ENCODE peak calls at places on chromosomes 4 and X, in ten cellular contexts. One of them, this sample, is unnamed.

GRCh38 chr4:178198691-178199090 is 756.5 kb upstream of the AGA start:
- DNase-seq in epithelial cell of esophagus: no peak
- DNase-seq in heart left ventricle: no peak
- DNase-seq in right cardiac atrium: no peak
- DNase-seq in cardiac muscle cell: peak
- DNase-seq in stomach: no peak
- DNase-seq in fibroblast of mammary gland: no peak
- DNase-seq in AG09309: no peak
- DNase-seq in brain microvascular endothelial cell: no peak
- DNase-seq in SK-N-SH: no peak
- DNase-seq in this sample: no peak

GRCh38 chr4:78622253-78622979 is 70.8 kb downstream of the ANXA3 start:
- DNase-seq in cardiac muscle cell: no peak
- DNase-seq in epithelial cell of esophagus: peak
- DNase-seq in stomach: no peak
- DNase-seq in heart left ventricle: no peak
- DNase-seq in fibroblast of mammary gland: peak
- DNase-seq in brain microvascular endothelial cell: peak
- DNase-seq in SK-N-SH: no peak
- DNase-seq in AG09309: no peak
- DNase-seq in right cardiac atrium: no peak
- DNase-seq in this sample: peak

GRCh38 chr4:17094209-17094608 is 195.8 kb upstream of the LDB2 start:
- DNase-seq in epithelial cell of esophagus: no peak
- DNase-seq in heart left ventricle: no peak
- DNase-seq in right cardiac atrium: no peak
- DNase-seq in fibroblast of mammary gland: no peak
- DNase-seq in brain microvascular endothelial cell: peak
- DNase-seq in SK-N-SH: no peak
- DNase-seq in AG09309: no peak
- DNase-seq in stomach: no peak
- DNase-seq in cardiac muscle cell: no peak
- DNase-seq in this sample: no peak

GRCh38 chr4:122285285-122285684 is 93.5 kb upstream of the ADAD1 start:
- DNase-seq in SK-N-SH: no peak
- DNase-seq in right cardiac atrium: no peak
- DNase-seq in fibroblast of mammary gland: peak
- DNase-seq in heart left ventricle: no peak
- DNase-seq in brain microvascular endothelial cell: peak
- DNase-seq in cardiac muscle cell: no peak
- DNase-seq in epithelial cell of esophagus: peak
- DNase-seq in stomach: no peak
- DNase-seq in AG09309: no peak
- DNase-seq in this sample: no peak

GRCh38 chrX:72475952-72476668 is 96.5 kb downstream of the HDAC8 start:
- DNase-seq in stomach: no peak
- DNase-seq in fibroblast of mammary gland: peak
- DNase-seq in brain microvascular endothelial cell: no peak
- DNase-seq in heart left ventricle: no peak
- DNase-seq in epithelial cell of esophagus: peak
- DNase-seq in cardiac muscle cell: no peak
- DNase-seq in AG09309: no peak
- DNase-seq in right cardiac atrium: no peak
- DNase-seq in SK-N-SH: peak
- DNase-seq in this sample: no peak

GRCh38 chrX:7088968-7089615 is 58.4 kb upstream of the STS start:
- DNase-seq in epithelial cell of esophagus: no peak
- DNase-seq in right cardiac atrium: no peak
- DNase-seq in cardiac muscle cell: peak
- DNase-seq in fibroblast of mammary gland: no peak
- DNase-seq in brain microvascular endothelial cell: no peak
- DNase-seq in SK-N-SH: no peak
- DNase-seq in AG09309: no peak
- DNase-seq in stomach: no peak
- DNase-seq in heart left ventricle: no peak
- DNase-seq in this sample: no peak

GRCh38 chrX:84133023-84133422 is 55.0 kb downstream of the RPS6KA6 start:
- DNase-seq in brain microvascular endothelial cell: no peak
- DNase-seq in right cardiac atrium: no peak
- DNase-seq in AG09309: no peak
- DNase-seq in stomach: no peak
- DNase-seq in heart left ventricle: no peak
- DNase-seq in fibroblast of mammary gland: no peak
- DNase-seq in epithelial cell of esophagus: peak
- DNase-seq in cardiac muscle cell: no peak
- DNase-seq in SK-N-SH: no peak
- DNase-seq in this sample: no peak

GRCh38 chr4:39097290-39097689 is 35.3 kb downstream of the KLHL5 start:
- DNase-seq in cardiac muscle cell: no peak
- DNase-seq in fibroblast of mammary gland: no peak
- DNase-seq in right cardiac atrium: no peak
- DNase-seq in brain microvascular endothelial cell: no peak
- DNase-seq in AG09309: no peak
- DNase-seq in SK-N-SH: no peak
- DNase-seq in heart left ventricle: no peak
- DNase-seq in epithelial cell of esophagus: no peak
- DNase-seq in stomach: no peak
- DNase-seq in this sample: no peak

GRCh38 chr4:98905297-98905696 is 23.6 kb downstream of the EIF4E start:
- DNase-seq in brain microvascular endothelial cell: no peak
- DNase-seq in AG09309: no peak
- DNase-seq in right cardiac atrium: no peak
- DNase-seq in SK-N-SH: no peak
- DNase-seq in heart left ventricle: no peak
- DNase-seq in cardiac muscle cell: no peak
- DNase-seq in stomach: no peak
- DNase-seq in epithelial cell of esophagus: no peak
- DNase-seq in fibroblast of mammary gland: no peak
- DNase-seq in this sample: no peak

GRCh38 chr4:168796362-168797106 is 213.5 kb downstream of the CBR4 start:
- DNase-seq in brain microvascular endothelial cell: peak
- DNase-seq in right cardiac atrium: no peak
- DNase-seq in AG09309: no peak
- DNase-seq in heart left ventricle: peak
- DNase-seq in cardiac muscle cell: no peak
- DNase-seq in epithelial cell of esophagus: peak
- DNase-seq in SK-N-SH: no peak
- DNase-seq in fibroblast of mammary gland: peak
- DNase-seq in stomach: peak
- DNase-seq in this sample: peak

GRCh38 chr4:22339491-22339890 is 176.4 kb downstream of the ADGRA3 start:
- DNase-seq in brain microvascular endothelial cell: no peak
- DNase-seq in cardiac muscle cell: no peak
- DNase-seq in stomach: no peak
- DNase-seq in SK-N-SH: no peak
- DNase-seq in right cardiac atrium: no peak
- DNase-seq in heart left ventricle: no peak
- DNase-seq in AG09309: no peak
- DNase-seq in fibroblast of mammary gland: no peak
- DNase-seq in epithelial cell of esophagus: no peak
- DNase-seq in this sample: no peak

DNA sequence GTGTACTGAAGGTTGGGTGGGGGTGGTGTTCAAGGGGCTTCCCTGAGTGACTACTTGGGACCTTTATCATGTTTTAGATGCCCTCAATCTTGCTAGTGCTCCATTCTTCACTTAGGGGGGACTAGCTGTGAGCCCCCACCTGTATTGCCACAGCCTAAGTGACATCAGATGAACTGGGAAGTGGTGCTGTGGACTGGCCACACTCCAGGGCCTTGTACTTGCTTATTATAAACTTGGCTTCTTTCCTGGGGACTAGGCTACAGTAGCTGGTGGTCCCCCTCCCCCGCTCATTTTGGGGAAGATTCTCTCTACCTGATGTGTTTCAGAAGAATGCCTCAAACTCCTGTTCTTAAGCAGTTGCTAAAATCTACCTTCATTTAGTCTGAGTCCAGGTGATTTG is 46.7 kb upstream of the WDR1 start:
- DNase-seq in right cardiac atrium: no peak
- DNase-seq in fibroblast of mammary gland: no peak
- DNase-seq in stomach: no peak
- DNase-seq in cardiac muscle cell: no peak
- DNase-seq in epithelial cell of esophagus: no peak
- DNase-seq in brain microvascular endothelial cell: no peak
- DNase-seq in heart left ventricle: peak
- DNase-seq in SK-N-SH: no peak
- DNase-seq in AG09309: no peak
- DNase-seq in this sample: no peak
- H3K4me3 ChIP-seq in right cardiac atrium: no peak
- H3K4me3 ChIP-seq in fibroblast of mammary gland: no peak
- H3K4me3 ChIP-seq in stomach: no peak
- H3K4me3 ChIP-seq in cardiac muscle cell: no peak
- H3K4me3 ChIP-seq in epithelial cell of esophagus: no peak
- H3K4me3 ChIP-seq in brain microvascular endothelial cell: no peak
- H3K4me3 ChIP-seq in heart left ventricle: no peak
- H3K4me3 ChIP-seq in SK-N-SH: no peak
- H3K4me3 ChIP-seq in AG09309: no peak
- H3K4me3 ChIP-seq in this sample: no peak

DNA sequence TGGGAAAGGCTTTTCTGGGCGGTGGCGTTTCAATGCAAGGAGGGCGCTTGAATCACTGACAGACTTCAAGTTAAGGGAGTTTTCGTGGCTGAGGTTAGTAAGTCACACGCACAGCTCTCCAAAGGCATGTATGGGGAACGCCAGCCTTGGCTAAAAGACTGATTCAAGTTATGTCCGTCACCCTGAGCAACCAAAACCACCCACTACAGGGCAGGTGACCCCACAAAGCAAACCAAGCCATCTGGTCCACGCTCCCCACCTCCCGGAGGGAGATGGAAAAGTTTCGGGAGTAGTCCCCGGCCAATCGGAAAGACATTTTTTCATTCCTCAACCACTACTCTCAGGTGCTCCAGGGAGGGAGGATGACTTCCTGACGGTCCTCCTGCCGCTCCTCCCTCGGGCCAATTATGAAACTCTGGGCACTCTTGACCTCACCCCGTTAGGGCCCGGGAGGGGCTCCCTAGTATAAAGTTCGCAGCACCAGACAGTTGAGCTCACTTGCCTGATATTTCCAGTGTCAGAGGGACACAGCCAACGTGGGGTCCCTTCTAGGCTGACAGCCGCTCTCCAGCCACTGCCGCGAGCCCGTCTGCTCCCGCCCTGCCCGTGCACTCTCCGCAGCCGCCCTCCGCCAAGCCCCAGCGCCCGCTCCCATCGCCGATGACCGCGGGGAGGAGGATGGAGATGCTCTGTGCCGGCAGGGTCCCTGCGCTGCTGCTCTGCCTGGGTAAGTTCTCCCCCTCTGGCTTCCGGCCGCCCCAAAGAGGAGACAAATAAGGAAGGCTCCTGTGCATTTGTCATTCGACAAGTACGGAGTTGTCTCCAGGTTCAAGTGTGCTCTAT is at the start of gene EREG:
- DNase-seq in fibroblast of mammary gland: peak
- DNase-seq in right cardiac atrium: peak
- DNase-seq in brain microvascular endothelial cell: peak
- DNase-seq in AG09309: no peak
- DNase-seq in SK-N-SH: peak
- DNase-seq in cardiac muscle cell: peak
- DNase-seq in heart left ventricle: peak
- DNase-seq in stomach: no peak
- DNase-seq in epithelial cell of esophagus: peak
- DNase-seq in this sample: peak
- H3K4me3 ChIP-seq in fibroblast of mammary gland: peak
- H3K4me3 ChIP-seq in right cardiac atrium: peak
- H3K4me3 ChIP-seq in brain microvascular endothelial cell: peak
- H3K4me3 ChIP-seq in AG09309: peak
- H3K4me3 ChIP-seq in SK-N-SH: peak
- H3K4me3 ChIP-seq in cardiac muscle cell: peak
- H3K4me3 ChIP-seq in heart left ventricle: peak
- H3K4me3 ChIP-seq in stomach: peak
- H3K4me3 ChIP-seq in epithelial cell of esophagus: peak
- H3K4me3 ChIP-seq in this sample: peak

GRCh38 chrX:106170318-106170717 is 2.2 kb downstream of the PWWP3B start:
- DNase-seq in cardiac muscle cell: peak
- DNase-seq in brain microvascular endothelial cell: peak
- DNase-seq in fibroblast of mammary gland: peak
- DNase-seq in AG09309: no peak
- DNase-seq in stomach: no peak
- DNase-seq in right cardiac atrium: no peak
- DNase-seq in SK-N-SH: peak
- DNase-seq in epithelial cell of esophagus: peak
- DNase-seq in heart left ventricle: no peak
- DNase-seq in this sample: peak

GRCh38 chrX:106171293-106171692 is 3.2 kb downstream of the PWWP3B start:
- DNase-seq in SK-N-SH: no peak
- DNase-seq in right cardiac atrium: no peak
- DNase-seq in brain microvascular endothelial cell: no peak
- DNase-seq in AG09309: no peak
- DNase-seq in epithelial cell of esophagus: peak
- DNase-seq in fibroblast of mammary gland: no peak
- DNase-seq in cardiac muscle cell: no peak
- DNase-seq in stomach: no peak
- DNase-seq in heart left ventricle: no peak
- DNase-seq in this sample: no peak

DNA sequence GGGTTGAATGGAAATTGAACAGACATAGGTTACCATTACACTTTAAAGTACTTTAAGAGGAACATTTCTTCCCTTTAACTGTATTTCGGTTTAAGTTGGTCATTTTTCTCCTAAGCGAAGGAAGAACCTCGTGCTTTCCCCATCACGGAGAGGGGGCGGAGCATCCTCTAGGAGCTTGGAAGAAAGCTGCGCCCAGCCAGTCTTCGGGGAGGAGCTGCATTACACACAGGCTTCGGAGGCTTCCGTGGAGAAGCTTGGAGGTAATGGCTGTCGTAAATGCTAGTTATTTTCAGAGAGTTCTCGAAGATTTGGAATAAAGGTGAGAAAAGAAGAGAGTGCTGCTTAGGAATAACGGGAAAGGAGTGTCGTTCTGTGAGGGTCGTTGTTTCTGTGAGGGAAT is at the start of gene PWWP3B:
- DNase-seq in SK-N-SH: no peak
- DNase-seq in right cardiac atrium: peak
- DNase-seq in heart left ventricle: peak
- DNase-seq in fibroblast of mammary gland: peak
- DNase-seq in stomach: peak
- DNase-seq in brain microvascular endothelial cell: peak
- DNase-seq in cardiac muscle cell: peak
- DNase-seq in epithelial cell of esophagus: peak
- DNase-seq in AG09309: no peak
- DNase-seq in this sample: peak
- H3K4me3 ChIP-seq in SK-N-SH: no peak
- H3K4me3 ChIP-seq in right cardiac atrium: peak
- H3K4me3 ChIP-seq in heart left ventricle: peak
- H3K4me3 ChIP-seq in fibroblast of mammary gland: no peak
- H3K4me3 ChIP-seq in stomach: no peak
- H3K4me3 ChIP-seq in brain microvascular endothelial cell: peak
- H3K4me3 ChIP-seq in cardiac muscle cell: peak
- H3K4me3 ChIP-seq in epithelial cell of esophagus: peak
- H3K4me3 ChIP-seq in AG09309: no peak
- H3K4me3 ChIP-seq in this sample: no peak

GRCh38 chr4:80201326-80202151 is 4.2 kb downstream of the PRDM8 start:
- DNase-seq in AG09309: no peak
- DNase-seq in cardiac muscle cell: peak
- DNase-seq in stomach: no peak
- DNase-seq in brain microvascular endothelial cell: no peak
- DNase-seq in epithelial cell of esophagus: peak
- DNase-seq in fibroblast of mammary gland: peak
- DNase-seq in SK-N-SH: no peak
- DNase-seq in heart left ventricle: peak
- DNase-seq in right cardiac atrium: peak
- DNase-seq in this sample: no peak
- H3K4me3 ChIP-seq in AG09309: peak
- H3K4me3 ChIP-seq in cardiac muscle cell: peak
- H3K4me3 ChIP-seq in stomach: peak
- H3K4me3 ChIP-seq in brain microvascular endothelial cell: peak
- H3K4me3 ChIP-seq in epithelial cell of esophagus: peak
- H3K4me3 ChIP-seq in fibroblast of mammary gland: peak
- H3K4me3 ChIP-seq in SK-N-SH: no peak
- H3K4me3 ChIP-seq in heart left ventricle: peak
- H3K4me3 ChIP-seq in right cardiac atrium: peak
- H3K4me3 ChIP-seq in this sample: peak

This sample was measured in small intestine.